ENCODE peak calls at places on chromosomes 6 and 20, in nine cellular contexts. W is HCT116, G is ovary, P is gastrocnemius medialis, N is stomach, Z is HepG2, V is adrenal gland, R is Peyer's patch, S is IMR-90. M is an unnamed sample. For H3K36me3, the result is how much of the 10 kb centered on the place peaks cover.

GRCh38 chr20:61307686-61308085 is 55.6 kb downstream of the CDH4 start:
- DNase-seq in R (no peak), N (no peak), G (no peak), P (no peak), S (no peak), W (no peak), Z (no peak), V (no peak), M (peak)

GRCh38 chr20:1255675-1256074 is 10.4 kb upstream of the SNPH start:
- DNase-seq in W (no peak), P (no peak), V (no peak), N (no peak), S (no peak), Z (no peak), G (no peak), R (no peak), M (no peak)

GRCh38 chr6:37135835-37136694 is 33.9 kb upstream of the PIM1 start:
- DNase-seq in N (no peak), G (no peak), S (no peak), W (no peak), V (no peak), P (no peak), R (no peak), Z (peak), M (no peak)

GRCh38 chr6:95593025-95593424 is 15.7 kb downstream of the MANEA start:
- DNase-seq in N (peak), V (no peak), G (no peak), W (no peak), R (peak), P (no peak), S (no peak), Z (peak), M (no peak)

GRCh38 chr6:142349215-142349823 is 47.5 kb downstream of the ADGRG6 start:
- DNase-seq in S (no peak), R (no peak), P (no peak), V (no peak), G (no peak), N (no peak), W (no peak), Z (peak), M (no peak)

GRCh38 chr6:31614674-31615578 is at the start of gene AIF1:
- DNase-seq in P (no peak), R (no peak), S (no peak), V (no peak), G (no peak), N (no peak), Z (peak), W (no peak), M (no peak)

GRCh38 chr20:63027425-63028389 is 20.9 kb upstream of the BHLHE23 start:
- DNase-seq in S (no peak), W (no peak), V (no peak), P (no peak), N (no peak), R (no peak), G (no peak), Z (no peak), M (peak)

GRCh38 chr6:73264446-73264845 is 1.4 kb upstream of the KHDC1 start:
- DNase-seq in Z (no peak), N (no peak), W (no peak), P (no peak), V (no peak), R (no peak), G (no peak), S (no peak), M (no peak)

GRCh38 chr6:111013144-111013905 is 31.5 kb downstream of the RPF2 start:
- DNase-seq in W (no peak), P (no peak), G (no peak), V (no peak), Z (no peak), R (no peak), N (no peak), S (peak), M (no peak)

GRCh38 chr6:135114355-135115145 is 59.9 kb upstream of the HBS1L start:
- DNase-seq in N (no peak), G (no peak), V (no peak), S (no peak), Z (no peak), R (no peak), P (no peak), W (no peak), M (no peak)

DNA sequence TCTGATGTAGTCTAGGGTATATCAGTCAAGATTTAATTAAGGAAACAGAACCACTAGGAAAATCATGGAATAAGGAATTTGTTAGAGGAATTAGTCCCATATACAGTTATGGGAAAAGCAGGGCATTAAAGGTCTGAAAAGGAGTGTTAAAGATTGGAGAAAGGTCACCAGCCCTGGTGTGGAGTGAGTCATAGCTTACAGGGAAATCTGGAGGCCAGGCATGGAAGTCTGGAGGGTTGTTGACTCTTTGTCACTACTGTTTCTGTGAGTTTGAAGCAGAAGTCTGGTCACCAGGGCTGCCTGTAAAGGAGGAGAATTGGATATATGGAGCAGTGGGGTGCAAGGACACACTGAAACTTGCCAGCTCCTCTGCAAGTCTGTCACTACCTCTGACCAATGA is 28.6 kb downstream of the CDC5L start:
- DNase-seq in P (no peak), G (no peak), N (peak), V (peak), S (peak), W (no peak), Z (peak), R (no peak), M (no peak)
- H3K36me3 ChIP-seq in P (under half), G (under half), N (half or more), V (under half), S (under half), W (under half), Z (half or more), R (under half), M (under half)

GRCh38 chr20:44966030-44966961 is at the start of gene STK4:
- DNase-seq in W (peak), R (peak), G (peak), N (peak), V (peak), Z (peak), S (peak), P (peak), M (peak)
- TF ChIP-seq POLR2A in W (peak), R (peak), G (peak), N (no peak), V (peak), Z (peak), S (peak), P (peak), M (peak)

GRCh38 chr6:18022398-18023231 is 35.2 kb upstream of the KIF13A start:
- DNase-seq in P (no peak), S (peak), N (no peak), Z (no peak), R (no peak), V (no peak), G (no peak), W (no peak), M (no peak)
- H3K27ac ChIP-seq in P (no peak), S (no peak), N (no peak), Z (no peak), R (no peak), V (no peak), G (no peak), W (no peak), M (no peak)

DNA sequence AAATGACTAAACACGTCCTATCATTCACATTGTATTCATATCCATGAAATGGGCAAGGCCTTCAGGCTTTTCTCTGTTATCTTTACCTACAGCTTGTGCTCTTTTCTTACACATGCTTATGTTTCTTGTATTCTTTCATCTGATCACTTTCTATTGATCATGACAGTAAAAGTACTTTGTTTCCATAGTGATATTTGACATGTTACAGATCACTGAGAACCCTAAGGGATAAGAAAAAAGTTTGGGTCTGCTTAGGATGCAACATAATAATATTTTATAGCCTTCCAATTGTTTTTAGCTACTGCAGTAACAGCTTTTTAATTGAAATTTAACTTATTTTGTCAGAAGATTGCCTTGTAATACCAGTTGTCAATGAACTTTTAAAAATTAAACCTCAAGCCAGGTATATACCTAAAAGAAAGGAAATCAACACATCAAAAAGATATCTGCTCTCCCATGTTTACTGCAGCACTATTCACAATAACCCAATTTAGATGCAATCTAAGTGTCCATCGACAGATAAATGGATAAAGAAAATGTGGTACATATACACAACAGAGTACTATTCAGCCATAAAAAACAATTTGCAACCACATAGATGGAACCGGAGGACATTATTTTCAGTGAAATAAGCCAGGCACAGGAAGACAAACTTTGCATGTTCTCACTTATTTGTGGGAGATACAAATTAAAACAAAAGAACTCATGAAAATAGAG is 3.0 kb upstream of the SMIM8 start:
- DNase-seq in W (no peak), R (no peak), Z (no peak), N (no peak), P (no peak), G (no peak), S (no peak), V (no peak), M (no peak)
- H3K36me3 ChIP-seq in W (under half), R (under half), Z (under half), N (under half), P (under half), G (under half), S (under half), V (under half), M (under half)

GRCh38 chr20:37353285-37353849 is 7.4 kb downstream of the SRC start:
- DNase-seq in S (no peak), P (no peak), W (no peak), V (no peak), R (peak), N (no peak), G (no peak), Z (no peak), M (peak)
- TF ChIP-seq POLR2A in S (no peak), P (no peak), W (no peak), V (no peak), R (no peak), N (no peak), G (no peak), Z (no peak), M (no peak)

GRCh38 chr20:38231786-38232130 is 28.8 kb downstream of the KIAA1755 start:
- DNase-seq in V (no peak), S (peak), N (no peak), G (no peak), Z (no peak), W (no peak), R (no peak), P (no peak), M (no peak)
- H3K27ac ChIP-seq in V (peak), S (no peak), N (no peak), G (no peak), Z (no peak), W (no peak), R (no peak), P (no peak), M (no peak)

DNA sequence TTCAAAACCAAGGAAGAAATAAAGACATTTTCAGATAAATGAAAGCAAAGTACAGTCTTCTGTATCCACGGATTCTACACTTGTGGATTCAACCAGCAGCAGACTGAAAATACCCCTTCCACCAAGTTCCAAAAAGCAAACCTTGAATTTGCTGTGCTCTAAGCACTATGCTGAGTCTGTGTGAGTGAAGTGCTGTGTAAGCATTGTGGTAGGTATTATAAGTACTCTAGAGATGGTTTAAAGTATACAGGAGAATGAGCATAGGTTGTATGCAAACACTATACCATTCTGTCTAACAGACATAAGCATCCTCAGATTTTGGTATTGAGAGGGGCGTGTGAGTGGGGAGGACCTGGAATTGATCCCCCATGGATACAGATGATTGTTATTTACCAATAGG is 9.6 kb downstream of the OSER1 start:
- DNase-seq in R (no peak), W (no peak), P (no peak), S (no peak), G (no peak), V (no peak), Z (no peak), N (no peak), M (no peak)
- H3K36me3 ChIP-seq in R (under half), W (under half), P (under half), S (under half), G (under half), V (half or more), Z (half or more), N (half or more), M (half or more)

DNA sequence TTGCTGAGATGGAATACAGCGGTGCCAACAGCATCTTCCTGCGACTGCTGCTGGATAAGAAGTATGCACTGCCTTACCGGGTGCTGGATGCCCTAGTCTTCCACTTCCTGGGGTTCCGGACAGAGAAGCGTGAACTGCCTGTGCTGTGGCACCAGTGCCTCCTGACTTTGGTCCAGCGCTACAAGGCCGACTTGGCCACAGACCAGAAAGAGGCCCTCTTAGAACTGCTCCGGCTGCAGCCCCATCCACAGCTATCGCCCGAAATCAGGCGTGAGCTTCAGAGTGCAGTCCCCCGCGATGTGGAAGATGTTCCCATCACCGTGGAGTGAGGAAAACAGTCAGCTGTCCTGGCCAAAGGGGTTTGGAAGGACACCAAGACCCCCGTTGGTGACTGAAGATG is 9.2 kb downstream of the CCND3 start:
- DNase-seq in V (no peak), Z (no peak), G (no peak), N (no peak), R (no peak), W (no peak), S (no peak), P (no peak), M (no peak)
- TF ChIP-seq POLR2A in V (no peak), Z (no peak), G (no peak), N (no peak), R (no peak), W (no peak), S (no peak), P (no peak), M (no peak)

GRCh38 chr6:166988674-166989201 is 10.5 kb upstream of the CEP43 start:
- DNase-seq in S (no peak), G (no peak), P (no peak), Z (no peak), V (no peak), W (no peak), R (no peak), N (no peak), M (no peak)

GRCh38 chr6:166987448-166987847 is 11.7 kb upstream of the CEP43 start:
- DNase-seq in R (no peak), V (no peak), N (no peak), Z (peak), G (no peak), S (no peak), W (no peak), P (no peak), M (no peak)

GRCh38 chr6:166989427-166990034 is 9.7 kb upstream of the CEP43 start:
- DNase-seq in N (no peak), W (no peak), R (no peak), S (peak), Z (peak), G (no peak), P (no peak), V (no peak), M (no peak)

DNA sequence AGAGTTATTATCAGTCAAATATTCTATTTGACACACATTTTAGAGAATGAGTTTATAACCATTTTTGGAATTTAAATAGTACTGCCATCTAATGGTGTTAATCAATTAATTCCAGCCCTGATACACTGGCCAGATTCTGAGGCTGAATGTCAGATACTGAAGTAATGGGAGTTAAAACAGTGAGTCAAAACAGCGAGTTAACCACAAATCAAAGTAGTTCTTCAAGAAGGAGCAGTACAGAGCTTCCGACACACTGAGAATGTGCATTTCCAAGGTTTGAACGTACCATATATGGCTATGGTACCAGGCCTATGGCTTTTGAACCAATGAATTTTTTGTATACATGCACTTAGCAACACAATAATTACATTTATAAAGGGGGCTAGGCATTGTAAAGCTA is 11.3 kb upstream of the CEP43 start:
- DNase-seq in V (no peak), W (no peak), G (no peak), Z (no peak), R (no peak), N (no peak), S (no peak), P (no peak), M (no peak)
- H3K27ac ChIP-seq in V (no peak), W (no peak), G (no peak), Z (no peak), R (no peak), N (no peak), S (no peak), P (no peak), M (no peak)